ENCODE peak calls at places on chromosomes 11 and 22, in ten cellular contexts. One of them, this sample, is unnamed.

GRCh38 chr22:38861170-38861874 is 10.7 kb downstream of the CBX6 start:
- DNase-seq in transverse colon: no peak
- DNase-seq in heart left ventricle: no peak
- DNase-seq in cardiac muscle cell: no peak
- DNase-seq in keratinocyte: no peak
- DNase-seq in GM12878: no peak
- DNase-seq in A549: no peak
- DNase-seq in adrenal gland: no peak
- DNase-seq in AG10803: no peak
- DNase-seq in CD4-positive, alpha-beta T cell: no peak
- DNase-seq in this sample: no peak

GRCh38 chr22:38423512-38424503 is 31.2 kb downstream of the KCNJ4 start:
- DNase-seq in adrenal gland: no peak
- DNase-seq in CD4-positive, alpha-beta T cell: no peak
- DNase-seq in cardiac muscle cell: no peak
- DNase-seq in AG10803: no peak
- DNase-seq in keratinocyte: no peak
- DNase-seq in transverse colon: peak
- DNase-seq in A549: no peak
- DNase-seq in GM12878: no peak
- DNase-seq in heart left ventricle: no peak
- DNase-seq in this sample: no peak

GRCh38 chr22:24030186-24030702 is 19.1 kb downstream of the CABIN1 start:
- DNase-seq in A549: no peak
- DNase-seq in cardiac muscle cell: peak
- DNase-seq in adrenal gland: no peak
- DNase-seq in AG10803: no peak
- DNase-seq in heart left ventricle: no peak
- DNase-seq in GM12878: no peak
- DNase-seq in keratinocyte: no peak
- DNase-seq in CD4-positive, alpha-beta T cell: no peak
- DNase-seq in transverse colon: no peak
- DNase-seq in this sample: no peak

GRCh38 chr22:21044931-21045584 is 688 bp upstream of the LRRC74B start:
- DNase-seq in keratinocyte: no peak
- DNase-seq in A549: no peak
- DNase-seq in AG10803: peak
- DNase-seq in transverse colon: no peak
- DNase-seq in heart left ventricle: peak
- DNase-seq in adrenal gland: peak
- DNase-seq in cardiac muscle cell: no peak
- DNase-seq in CD4-positive, alpha-beta T cell: no peak
- DNase-seq in GM12878: no peak
- DNase-seq in this sample: no peak

GRCh38 chr11:35390737-35391682 is 28.3 kb downstream of the SLC1A2 start:
- DNase-seq in keratinocyte: peak
- DNase-seq in adrenal gland: no peak
- DNase-seq in transverse colon: peak
- DNase-seq in A549: peak
- DNase-seq in GM12878: peak
- DNase-seq in AG10803: peak
- DNase-seq in heart left ventricle: no peak
- DNase-seq in CD4-positive, alpha-beta T cell: no peak
- DNase-seq in cardiac muscle cell: no peak
- DNase-seq in this sample: peak

GRCh38 chr22:34998921-34999320 is 67.0 kb upstream of the ISX start:
- DNase-seq in cardiac muscle cell: no peak
- DNase-seq in transverse colon: no peak
- DNase-seq in GM12878: no peak
- DNase-seq in CD4-positive, alpha-beta T cell: no peak
- DNase-seq in adrenal gland: no peak
- DNase-seq in AG10803: no peak
- DNase-seq in heart left ventricle: no peak
- DNase-seq in keratinocyte: no peak
- DNase-seq in A549: no peak
- DNase-seq in this sample: no peak

GRCh38 chr11:4480577-4481539 is 1.6 kb upstream of the OR52K1 start:
- DNase-seq in GM12878: no peak
- DNase-seq in heart left ventricle: no peak
- DNase-seq in CD4-positive, alpha-beta T cell: no peak
- DNase-seq in A549: no peak
- DNase-seq in transverse colon: no peak
- DNase-seq in cardiac muscle cell: no peak
- DNase-seq in keratinocyte: peak
- DNase-seq in adrenal gland: no peak
- DNase-seq in AG10803: peak
- DNase-seq in this sample: no peak

GRCh38 chr11:64148917-64149617 is 16.8 kb downstream of the MACROD1 start:
- DNase-seq in A549: no peak
- DNase-seq in keratinocyte: no peak
- DNase-seq in adrenal gland: no peak
- DNase-seq in CD4-positive, alpha-beta T cell: no peak
- DNase-seq in cardiac muscle cell: no peak
- DNase-seq in heart left ventricle: no peak
- DNase-seq in GM12878: no peak
- DNase-seq in transverse colon: no peak
- DNase-seq in AG10803: no peak
- DNase-seq in this sample: no peak

GRCh38 chr22:25404923-25405853 is 159.3 kb upstream of the GRK3 start:
- DNase-seq in GM12878: no peak
- DNase-seq in CD4-positive, alpha-beta T cell: peak
- DNase-seq in keratinocyte: no peak
- DNase-seq in A549: peak
- DNase-seq in adrenal gland: peak
- DNase-seq in AG10803: peak
- DNase-seq in transverse colon: peak
- DNase-seq in heart left ventricle: peak
- DNase-seq in cardiac muscle cell: peak
- DNase-seq in this sample: no peak

GRCh38 chr11:67450796-67451657 is 1.5 kb downstream of the GPR152 start:
- DNase-seq in cardiac muscle cell: no peak
- DNase-seq in A549: no peak
- DNase-seq in adrenal gland: no peak
- DNase-seq in keratinocyte: no peak
- DNase-seq in AG10803: no peak
- DNase-seq in transverse colon: no peak
- DNase-seq in heart left ventricle: no peak
- DNase-seq in GM12878: no peak
- DNase-seq in CD4-positive, alpha-beta T cell: no peak
- DNase-seq in this sample: no peak

GRCh38 chr11:129278586-129279319 is 86.6 kb upstream of the ARHGAP32 start:
- DNase-seq in transverse colon: peak
- DNase-seq in A549: no peak
- DNase-seq in keratinocyte: no peak
- DNase-seq in heart left ventricle: peak
- DNase-seq in GM12878: no peak
- DNase-seq in adrenal gland: peak
- DNase-seq in cardiac muscle cell: peak
- DNase-seq in AG10803: no peak
- DNase-seq in CD4-positive, alpha-beta T cell: no peak
- DNase-seq in this sample: no peak

GRCh38 chr11:59011672-59012071 is 72.4 kb downstream of the GLYATL1 start:
- DNase-seq in transverse colon: no peak
- DNase-seq in keratinocyte: no peak
- DNase-seq in cardiac muscle cell: peak
- DNase-seq in AG10803: no peak
- DNase-seq in CD4-positive, alpha-beta T cell: no peak
- DNase-seq in A549: no peak
- DNase-seq in adrenal gland: no peak
- DNase-seq in GM12878: no peak
- DNase-seq in heart left ventricle: no peak
- DNase-seq in this sample: no peak

GRCh38 chr22:37303821-37304274 is 21.5 kb downstream of the CYTH4 start:
- DNase-seq in CD4-positive, alpha-beta T cell: no peak
- DNase-seq in keratinocyte: no peak
- DNase-seq in adrenal gland: peak
- DNase-seq in cardiac muscle cell: no peak
- DNase-seq in AG10803: peak
- DNase-seq in GM12878: no peak
- DNase-seq in A549: peak
- DNase-seq in heart left ventricle: peak
- DNase-seq in transverse colon: no peak
- DNase-seq in this sample: no peak

GRCh38 chr11:2686360-2687222 is 13.2 kb downstream of the KCNQ1OT1 start:
- DNase-seq in AG10803: no peak
- DNase-seq in CD4-positive, alpha-beta T cell: no peak
- DNase-seq in adrenal gland: no peak
- DNase-seq in cardiac muscle cell: no peak
- DNase-seq in A549: no peak
- DNase-seq in keratinocyte: no peak
- DNase-seq in heart left ventricle: no peak
- DNase-seq in GM12878: no peak
- DNase-seq in transverse colon: no peak
- DNase-seq in this sample: no peak

GRCh38 chr11:67420646-67421420 is 5.4 kb downstream of the CARNS1 start:
- DNase-seq in GM12878: no peak
- DNase-seq in adrenal gland: peak
- DNase-seq in transverse colon: peak
- DNase-seq in keratinocyte: peak
- DNase-seq in CD4-positive, alpha-beta T cell: peak
- DNase-seq in cardiac muscle cell: peak
- DNase-seq in AG10803: peak
- DNase-seq in heart left ventricle: peak
- DNase-seq in A549: peak
- DNase-seq in this sample: no peak

GRCh38 chr11:19164230-19164855 is 37.4 kb downstream of the CSRP3 start:
- DNase-seq in adrenal gland: no peak
- DNase-seq in transverse colon: no peak
- DNase-seq in heart left ventricle: no peak
- DNase-seq in keratinocyte: no peak
- DNase-seq in CD4-positive, alpha-beta T cell: no peak
- DNase-seq in cardiac muscle cell: no peak
- DNase-seq in GM12878: no peak
- DNase-seq in AG10803: no peak
- DNase-seq in A549: no peak
- DNase-seq in this sample: no peak

GRCh38 chr11:64268687-64269379 is 15.6 kb downstream of the BAD start:
- DNase-seq in transverse colon: peak
- DNase-seq in keratinocyte: no peak
- DNase-seq in AG10803: peak
- DNase-seq in GM12878: no peak
- DNase-seq in adrenal gland: peak
- DNase-seq in heart left ventricle: peak
- DNase-seq in CD4-positive, alpha-beta T cell: no peak
- DNase-seq in A549: no peak
- DNase-seq in cardiac muscle cell: no peak
- DNase-seq in this sample: no peak

GRCh38 chr11:18578975-18579598 is 9.4 kb downstream of the UEVLD start:
- DNase-seq in GM12878: no peak
- DNase-seq in CD4-positive, alpha-beta T cell: no peak
- DNase-seq in transverse colon: peak
- DNase-seq in heart left ventricle: no peak
- DNase-seq in cardiac muscle cell: no peak
- DNase-seq in adrenal gland: no peak
- DNase-seq in A549: peak
- DNase-seq in AG10803: no peak
- DNase-seq in keratinocyte: no peak
- DNase-seq in this sample: no peak

GRCh38 chr22:38272373-38273134 is at the start of gene TMEM184B:
- DNase-seq in A549: peak
- DNase-seq in AG10803: peak
- DNase-seq in cardiac muscle cell: peak
- DNase-seq in CD4-positive, alpha-beta T cell: peak
- DNase-seq in transverse colon: peak
- DNase-seq in heart left ventricle: peak
- DNase-seq in GM12878: no peak
- DNase-seq in adrenal gland: peak
- DNase-seq in keratinocyte: no peak
- DNase-seq in this sample: no peak

DNA sequence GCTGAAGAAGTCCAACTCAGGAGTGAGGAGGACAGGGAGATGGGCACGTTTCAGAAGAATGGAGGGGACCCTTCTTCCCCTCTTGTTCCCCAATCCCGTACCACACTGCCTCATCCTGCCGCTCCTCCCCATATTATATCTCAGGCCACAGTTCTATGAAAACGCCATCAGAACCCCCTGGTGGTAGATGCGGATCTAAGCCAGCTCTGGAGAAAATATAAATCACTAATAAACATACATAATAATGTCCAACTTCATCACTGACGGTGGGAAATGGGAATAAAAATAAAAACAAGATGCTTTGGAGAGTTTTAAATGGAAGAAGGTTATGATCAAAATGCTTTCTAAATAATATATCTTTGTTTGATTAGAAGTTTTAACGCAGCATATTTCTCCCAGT is 400.3 kb downstream of the CADM1 start:
- DNase-seq in keratinocyte: no peak
- DNase-seq in adrenal gland: no peak
- DNase-seq in GM12878: no peak
- DNase-seq in CD4-positive, alpha-beta T cell: no peak
- DNase-seq in A549: peak
- DNase-seq in transverse colon: no peak
- DNase-seq in heart left ventricle: no peak
- DNase-seq in AG10803: no peak
- DNase-seq in cardiac muscle cell: no peak
- DNase-seq in this sample: no peak
- TF ChIP-seq CTCF in keratinocyte: no peak
- TF ChIP-seq CTCF in adrenal gland: no peak
- TF ChIP-seq CTCF in GM12878: no peak
- TF ChIP-seq CTCF in CD4-positive, alpha-beta T cell: no peak
- TF ChIP-seq CTCF in A549: no peak
- TF ChIP-seq CTCF in transverse colon: no peak
- TF ChIP-seq CTCF in heart left ventricle: no peak
- TF ChIP-seq CTCF in AG10803: no peak
- TF ChIP-seq CTCF in cardiac muscle cell: no peak
- TF ChIP-seq CTCF in this sample: no peak

GRCh38 chr22:45242778-45243191 is 2.1 kb upstream of the KIAA0930 start:
- DNase-seq in A549: no peak
- DNase-seq in AG10803: no peak
- DNase-seq in adrenal gland: no peak
- DNase-seq in cardiac muscle cell: no peak
- DNase-seq in keratinocyte: no peak
- DNase-seq in GM12878: no peak
- DNase-seq in CD4-positive, alpha-beta T cell: no peak
- DNase-seq in heart left ventricle: peak
- DNase-seq in transverse colon: peak
- DNase-seq in this sample: no peak
- TF ChIP-seq CTCF in A549: no peak
- TF ChIP-seq CTCF in AG10803: no peak
- TF ChIP-seq CTCF in adrenal gland: peak
- TF ChIP-seq CTCF in cardiac muscle cell: no peak
- TF ChIP-seq CTCF in keratinocyte: peak
- TF ChIP-seq CTCF in GM12878: no peak
- TF ChIP-seq CTCF in CD4-positive, alpha-beta T cell: no peak
- TF ChIP-seq CTCF in heart left ventricle: no peak
- TF ChIP-seq CTCF in transverse colon: no peak
- TF ChIP-seq CTCF in this sample: peak

GRCh38 chr22:27996529-27996925 is 77.5 kb upstream of the PITPNB start:
- DNase-seq in A549: no peak
- DNase-seq in heart left ventricle: peak
- DNase-seq in keratinocyte: no peak
- DNase-seq in cardiac muscle cell: no peak
- DNase-seq in GM12878: no peak
- DNase-seq in adrenal gland: no peak
- DNase-seq in CD4-positive, alpha-beta T cell: no peak
- DNase-seq in AG10803: no peak
- DNase-seq in transverse colon: no peak
- DNase-seq in this sample: no peak
- TF ChIP-seq CTCF in A549: no peak
- TF ChIP-seq CTCF in heart left ventricle: no peak
- TF ChIP-seq CTCF in keratinocyte: no peak
- TF ChIP-seq CTCF in cardiac muscle cell: no peak
- TF ChIP-seq CTCF in GM12878: no peak
- TF ChIP-seq CTCF in adrenal gland: no peak
- TF ChIP-seq CTCF in CD4-positive, alpha-beta T cell: no peak
- TF ChIP-seq CTCF in AG10803: no peak
- TF ChIP-seq CTCF in transverse colon: no peak
- TF ChIP-seq CTCF in this sample: no peak

GRCh38 chr11:61127991-61128390 is 25.7 kb downstream of the CD5 start:
- DNase-seq in transverse colon: no peak
- DNase-seq in A549: no peak
- DNase-seq in CD4-positive, alpha-beta T cell: no peak
- DNase-seq in cardiac muscle cell: no peak
- DNase-seq in keratinocyte: no peak
- DNase-seq in adrenal gland: no peak
- DNase-seq in GM12878: no peak
- DNase-seq in heart left ventricle: no peak
- DNase-seq in AG10803: no peak
- DNase-seq in this sample: no peak
- TF ChIP-seq CTCF in transverse colon: no peak
- TF ChIP-seq CTCF in A549: no peak
- TF ChIP-seq CTCF in CD4-positive, alpha-beta T cell: no peak
- TF ChIP-seq CTCF in cardiac muscle cell: no peak
- TF ChIP-seq CTCF in keratinocyte: no peak
- TF ChIP-seq CTCF in adrenal gland: no peak
- TF ChIP-seq CTCF in GM12878: no peak
- TF ChIP-seq CTCF in heart left ventricle: no peak
- TF ChIP-seq CTCF in AG10803: no peak
- TF ChIP-seq CTCF in this sample: no peak

This sample was measured in GM12864.